ENCODE peak calls at places on chromosomes 13 and 19, in six cellular contexts. D is right atrium auricular region, N is BE2C, F is HTR-8/SVneo, S is hypothalamus, C is spleen. X is an unnamed sample.

GRCh38 chr19:34260771-34261173 is 6.4 kb downstream of the GARRE1 start:
- DNase-seq in D (no peak), N (peak; percentile 67), F (no peak), S (no peak), C (no peak), X (no peak)

GRCh38 chr13:27359203-27359821 is 65.1 kb upstream of the GTF3A start:
- DNase-seq in D (peak; percentile 68), N (peak; percentile 75), F (peak; percentile 66), S (peak; percentile 76), C (peak; percentile 85), X (peak; percentile 31)

GRCh38 chr19:29442094-29442493 is 83.7 kb upstream of the VSTM2B start:
- DNase-seq in D (no peak), N (no peak), F (no peak), S (no peak), C (no peak), X (no peak)

GRCh38 chr13:97058417-97058816 is 64.1 kb upstream of the OXGR1 start:
- DNase-seq in D (no peak), N (no peak), F (no peak), S (no peak), C (no peak), X (no peak)

GRCh38 chr13:91017031-91017668 is 330.3 kb upstream of the MIR17HG start:
- DNase-seq in D (no peak), N (peak; percentile 69), F (peak; percentile 28), S (peak; percentile 6), C (no peak), X (no peak)

GRCh38 chr13:63139277-63139676 is 1723.6 kb upstream of the PCDH20 start:
- DNase-seq in D (no peak), N (no peak), F (no peak), S (no peak), C (no peak), X (no peak)

GRCh38 chr13:25375727-25376358 is 4.1 kb downstream of the ATP8A2 start:
- DNase-seq in D (no peak), N (peak; percentile 49), F (peak; percentile 29), S (no peak), C (no peak), X (no peak)

GRCh38 chr19:15438124-15438496 is 11.6 kb downstream of the WIZ start:
- DNase-seq in D (no peak), N (no peak), F (no peak), S (no peak), C (no peak), X (no peak)

GRCh38 chr19:49362048-49362925 is at the start of gene TEAD2:
- DNase-seq in D (peak; percentile 70), N (peak; percentile 51), F (peak; percentile 66), S (no peak), C (peak; percentile 79), X (no peak)

GRCh38 chr19:32581704-32582164 is 744 bp downstream of the PDCD5 start:
- DNase-seq in D (no peak), N (peak; percentile 34), F (peak; percentile 20), S (no peak), C (no peak), X (no peak)

GRCh38 chr19:33249740-33250366 is 24.2 kb upstream of the SLC7A10 start:
- DNase-seq in D (no peak), N (no peak), F (no peak), S (no peak), C (no peak), X (no peak)

GRCh38 chr19:52748336-52748950 is 13.6 kb upstream of the ZNF611 start:
- DNase-seq in D (peak; percentile 68), N (no peak), F (no peak), S (no peak), C (no peak), X (no peak)

GRCh38 chr19:15251749-15252397 is 19.6 kb upstream of the EPHX3 start:
- DNase-seq in D (peak; percentile 89), N (peak; percentile 72), F (peak; percentile 91), S (peak; percentile 13), C (no peak), X (no peak)

GRCh38 chr19:11079999-11080398 is 9.3 kb upstream of the LDLR start:
- DNase-seq in D (no peak), N (no peak), F (no peak), S (no peak), C (no peak), X (no peak)

GRCh38 chr19:5271145-5271544 is 69.5 kb downstream of the PTPRS start:
- DNase-seq in D (no peak), N (no peak), F (no peak), S (no peak), C (no peak), X (no peak)

GRCh38 chr13:63938851-63939250 is 2523.2 kb upstream of the PCDH20 start:
- DNase-seq in D (no peak), N (no peak), F (no peak), S (no peak), C (no peak), X (no peak)

GRCh38 chr13:65336916-65337315 is 1893.2 kb downstream of the PCDH9 start:
- DNase-seq in D (no peak), N (no peak), F (no peak), S (no peak), C (no peak), X (no peak)

X was measured in CD8-positive, alpha-beta memory T cell.